ENCODE peak calls at places on chromosomes 2 and 18, in eight cellular contexts. V, C, X, A, K, Q, D and R are unnamed samples.

GRCh38 chr2:185625604-185626003 is 113.0 kb upstream of the FSIP2 start:
- DNase-seq in V (no peak), C (no peak), X (no peak), A (no peak), K (no peak), Q (no peak), D (peak; percentile 17), R (peak; percentile 89)

GRCh38 chr18:54020346-54020745 is 204.1 kb downstream of the MBD2 start:
- DNase-seq in V (no peak), C (no peak), X (peak; percentile 1), A (no peak), K (no peak), Q (no peak), D (no peak), R (no peak)

GRCh38 chr2:32427672-32428622 is 71.1 kb downstream of the BIRC6 start:
- DNase-seq in V (no peak), C (no peak), X (no peak), A (no peak), K (no peak), Q (no peak), D (peak; percentile 57), R (peak; percentile 48)

GRCh38 chr2:190911813-190912212 is 31.2 kb downstream of the GLS start:
- DNase-seq in V (no peak), C (no peak), X (peak; percentile 20), A (no peak), K (no peak), Q (no peak), D (no peak), R (no peak)

GRCh38 chr2:178980815-178981214 is 69.1 kb downstream of the CCDC141 start:
- DNase-seq in V (no peak), C (no peak), X (no peak), A (no peak), K (no peak), Q (peak; percentile 32), D (no peak), R (no peak)

GRCh38 chr2:137056704-137057103 is 291.4 kb downstream of the THSD7B start:
- DNase-seq in V (no peak), C (no peak), X (no peak), A (no peak), K (no peak), Q (no peak), D (no peak), R (no peak)

GRCh38 chr18:58998421-58999203 is 133.9 kb downstream of the ZNF532 start:
- DNase-seq in V (no peak), C (peak; percentile 72), X (peak; percentile 52), A (no peak), K (no peak), Q (no peak), D (no peak), R (no peak)

GRCh38 chr2:159925975-159926374 is 128.0 kb upstream of the CD302 start:
- DNase-seq in V (no peak), C (no peak), X (no peak), A (no peak), K (no peak), Q (no peak), D (no peak), R (no peak)

GRCh38 chr2:182072861-182073260 is 87.2 kb downstream of the PPP1R1C start:
- DNase-seq in V (no peak), C (no peak), X (no peak), A (no peak), K (no peak), Q (no peak), D (no peak), R (peak; percentile 7)

GRCh38 chr2:173079968-173080860 is 4.6 kb downstream of the MAP3K20 start:
- DNase-seq in V (no peak), C (no peak), X (peak; percentile 88), A (no peak), K (no peak), Q (peak; percentile 99), D (no peak), R (peak; percentile 61)

GRCh38 chr18:42053188-42053781 is 98.3 kb downstream of the PIK3C3 start:
- DNase-seq in V (peak; percentile 25), C (no peak), X (peak; percentile 80), A (peak; percentile 60), K (peak; percentile 11), Q (no peak), D (peak; percentile 53), R (peak; percentile 66)

GRCh38 chr18:74929110-74929509 is 279.8 kb downstream of the PTGR3 start:
- DNase-seq in V (no peak), C (no peak), X (no peak), A (no peak), K (no peak), Q (no peak), D (no peak), R (no peak)

GRCh38 chr2:172672114-172672513 is 63.5 kb upstream of the RAPGEF4 start:
- DNase-seq in V (no peak), C (no peak), X (no peak), A (no peak), K (no peak), Q (peak; percentile 48), D (no peak), R (no peak)

GRCh38 chr2:239143858-239144712 is 256.7 kb downstream of the HDAC4 start:
- DNase-seq in V (peak; percentile 3), C (no peak), X (peak; percentile 60), A (peak; percentile 77), K (no peak), Q (no peak), D (peak; percentile 64), R (peak; percentile 64)

GRCh38 chr2:218883491-218884490 is 3.1 kb downstream of the WNT10A start:
- DNase-seq in V (no peak), C (no peak), X (no peak), A (peak; percentile 60), K (no peak), Q (no peak), D (peak; percentile 70), R (peak; percentile 83)

GRCh38 chr2:206112108-206112507 is 26.1 kb upstream of the INO80D start:
- DNase-seq in V (no peak), C (no peak), X (no peak), A (no peak), K (no peak), Q (no peak), D (no peak), R (no peak)

GRCh38 chr2:26558271-26559043 is 80.5 kb upstream of the OTOF start:
- DNase-seq in V (no peak), C (no peak), X (peak; percentile 7), A (no peak), K (no peak), Q (no peak), D (no peak), R (peak; percentile 57)

GRCh38 chr2:460861-461260 is 173.0 kb upstream of the ALKAL2 start:
- DNase-seq in V (no peak), C (no peak), X (no peak), A (no peak), K (peak; percentile 60), Q (peak; percentile 74), D (no peak), R (no peak)

GRCh38 chr2:21005111-21005699 is 38.7 kb downstream of the APOB start:
- DNase-seq in V (no peak), C (no peak), X (no peak), A (no peak), K (no peak), Q (peak; percentile 6), D (no peak), R (no peak)

GRCh38 chr2:239255218-239255617 is 145.6 kb downstream of the HDAC4 start:
- DNase-seq in V (no peak), C (no peak), X (no peak), A (no peak), K (no peak), Q (no peak), D (no peak), R (no peak)

GRCh38 chr18:3903341-3903740 is 453.4 kb downstream of the TGIF1 start:
- DNase-seq in V (no peak), C (no peak), X (peak; percentile 83), A (no peak), K (no peak), Q (no peak), D (no peak), R (no peak)

GRCh38 chr2:11473604-11474440 is 7.9 kb upstream of the E2F6 start:
- DNase-seq in V (peak; percentile 54), C (no peak), X (no peak), A (no peak), K (no peak), Q (no peak), D (peak; percentile 90), R (no peak)

GRCh38 chr18:50194623-50195532 is at the start of gene MYO5B:
- DNase-seq in V (peak; percentile 60), C (peak; percentile 33), X (no peak), A (peak; percentile 89), K (no peak), Q (peak; percentile 70), D (no peak), R (peak; percentile 59)

GRCh38 chr18:76721207-76721996 is 101.0 kb upstream of the ZNF236 start:
- DNase-seq in V (no peak), C (no peak), X (no peak), A (no peak), K (no peak), Q (no peak), D (no peak), R (peak; percentile 25)

GRCh38 chr2:72825271-72826155 is at the start of gene EXOC6B:
- DNase-seq in V (peak; percentile 82), C (peak; percentile 93), X (peak; percentile 89), A (peak; percentile 98), K (peak; percentile 45), Q (peak; percentile 83), D (peak; percentile 97), R (peak; percentile 93)

GRCh38 chr2:221002101-221002500 is 570.0 kb downstream of the EPHA4 start:
- DNase-seq in V (no peak), C (no peak), X (no peak), A (no peak), K (no peak), Q (no peak), D (no peak), R (no peak)

GRCh38 chr2:112885503-112885897 is 25.5 kb upstream of the IL37 start:
- DNase-seq in V (no peak), C (no peak), X (peak; percentile 27), A (no peak), K (no peak), Q (no peak), D (no peak), R (no peak)

GRCh38 chr2:98806266-98806697 is 75.3 kb upstream of the MGAT4A start:
- DNase-seq in V (no peak), C (peak; percentile 78), X (peak; percentile 8), A (no peak), K (no peak), Q (no peak), D (peak; percentile 16), R (no peak)

GRCh38 chr2:42090216-42090615 is 42.4 kb downstream of the PKDCC start:
- DNase-seq in V (no peak), C (no peak), X (no peak), A (no peak), K (no peak), Q (no peak), D (no peak), R (peak; percentile 22)

GRCh38 chr18:9140381-9140780 is 3.8 kb downstream of the ANKRD12 start:
- DNase-seq in V (no peak), C (no peak), X (no peak), A (no peak), K (no peak), Q (no peak), D (no peak), R (no peak)

GRCh38 chr2:119049968-119050657 is 108.1 kb downstream of the MARCO start:
- DNase-seq in V (peak; percentile 19), C (no peak), X (no peak), A (peak; percentile 68), K (no peak), Q (no peak), D (peak; percentile 47), R (peak; percentile 68)

GRCh38 chr2:11950894-11951293 is 204.5 kb downstream of the LPIN1 start:
- DNase-seq in V (no peak), C (no peak), X (no peak), A (no peak), K (no peak), Q (no peak), D (no peak), R (no peak)

GRCh38 chr2:17754773-17755425 is 961 bp downstream of the GEN1 start:
- DNase-seq in V (peak; percentile 19), C (no peak), X (peak; percentile 11), A (no peak), K (peak; percentile 9), Q (no peak), D (peak; percentile 58), R (peak; percentile 47)